ENCODE peak calls at places on chromosomes 12 and 14, in ten cellular contexts. One of them, this sample, is unnamed.

GRCh38 chr12:2958432-2959193 is 584 bp upstream of the TEAD4 start:
- DNase-seq in OCI-LY7: no peak
- DNase-seq in breast epithelium: no peak
- DNase-seq in uterus: peak
- DNase-seq in right atrium auricular region: no peak
- DNase-seq in GM10248: peak
- DNase-seq in mesothelial cell of epicardium: peak
- DNase-seq in left ventricle myocardium inferior: peak
- DNase-seq in A673: peak
- DNase-seq in fibroblast of pulmonary artery: peak
- DNase-seq in this sample: no peak

GRCh38 chr12:105596731-105597130 is 266.2 kb downstream of the C12orf75 start:
- DNase-seq in breast epithelium: no peak
- DNase-seq in fibroblast of pulmonary artery: no peak
- DNase-seq in uterus: no peak
- DNase-seq in left ventricle myocardium inferior: no peak
- DNase-seq in GM10248: no peak
- DNase-seq in right atrium auricular region: no peak
- DNase-seq in mesothelial cell of epicardium: no peak
- DNase-seq in A673: no peak
- DNase-seq in OCI-LY7: no peak
- DNase-seq in this sample: no peak

GRCh38 chr12:32240833-32241232 is 134.2 kb downstream of the BICD1 start:
- DNase-seq in mesothelial cell of epicardium: no peak
- DNase-seq in right atrium auricular region: no peak
- DNase-seq in breast epithelium: no peak
- DNase-seq in left ventricle myocardium inferior: no peak
- DNase-seq in uterus: no peak
- DNase-seq in fibroblast of pulmonary artery: peak
- DNase-seq in A673: no peak
- DNase-seq in OCI-LY7: no peak
- DNase-seq in GM10248: no peak
- DNase-seq in this sample: no peak

GRCh38 chr14:69232388-69232787 is 27.6 kb upstream of the GALNT16 start:
- DNase-seq in uterus: no peak
- DNase-seq in left ventricle myocardium inferior: no peak
- DNase-seq in GM10248: no peak
- DNase-seq in mesothelial cell of epicardium: no peak
- DNase-seq in A673: no peak
- DNase-seq in right atrium auricular region: no peak
- DNase-seq in breast epithelium: no peak
- DNase-seq in OCI-LY7: no peak
- DNase-seq in fibroblast of pulmonary artery: no peak
- DNase-seq in this sample: no peak

GRCh38 chr14:75577090-75577489 is 1.3 kb upstream of the FLVCR2 start:
- DNase-seq in OCI-LY7: no peak
- DNase-seq in A673: no peak
- DNase-seq in left ventricle myocardium inferior: no peak
- DNase-seq in fibroblast of pulmonary artery: no peak
- DNase-seq in breast epithelium: no peak
- DNase-seq in uterus: no peak
- DNase-seq in mesothelial cell of epicardium: no peak
- DNase-seq in right atrium auricular region: no peak
- DNase-seq in GM10248: no peak
- DNase-seq in this sample: no peak

GRCh38 chr12:49190317-49190716 is 1.4 kb upstream of the TUBA1A start:
- DNase-seq in mesothelial cell of epicardium: no peak
- DNase-seq in breast epithelium: no peak
- DNase-seq in OCI-LY7: no peak
- DNase-seq in fibroblast of pulmonary artery: no peak
- DNase-seq in left ventricle myocardium inferior: no peak
- DNase-seq in right atrium auricular region: no peak
- DNase-seq in A673: no peak
- DNase-seq in GM10248: no peak
- DNase-seq in uterus: no peak
- DNase-seq in this sample: no peak

GRCh38 chr12:116456683-116457082 is 102.5 kb upstream of the MAP1LC3B2 start:
- DNase-seq in left ventricle myocardium inferior: peak
- DNase-seq in uterus: peak
- DNase-seq in breast epithelium: no peak
- DNase-seq in right atrium auricular region: no peak
- DNase-seq in GM10248: no peak
- DNase-seq in A673: no peak
- DNase-seq in mesothelial cell of epicardium: no peak
- DNase-seq in OCI-LY7: no peak
- DNase-seq in fibroblast of pulmonary artery: peak
- DNase-seq in this sample: no peak

GRCh38 chr14:90677484-90678045 is 138.7 kb downstream of the TTC7B start:
- DNase-seq in OCI-LY7: no peak
- DNase-seq in right atrium auricular region: no peak
- DNase-seq in left ventricle myocardium inferior: no peak
- DNase-seq in A673: no peak
- DNase-seq in mesothelial cell of epicardium: no peak
- DNase-seq in uterus: no peak
- DNase-seq in breast epithelium: no peak
- DNase-seq in fibroblast of pulmonary artery: peak
- DNase-seq in GM10248: no peak
- DNase-seq in this sample: no peak

GRCh38 chr14:47365248-47365647 is 310.2 kb downstream of the MDGA2 start:
- DNase-seq in OCI-LY7: no peak
- DNase-seq in mesothelial cell of epicardium: no peak
- DNase-seq in breast epithelium: no peak
- DNase-seq in uterus: no peak
- DNase-seq in left ventricle myocardium inferior: no peak
- DNase-seq in GM10248: no peak
- DNase-seq in fibroblast of pulmonary artery: no peak
- DNase-seq in right atrium auricular region: no peak
- DNase-seq in A673: no peak
- DNase-seq in this sample: no peak

GRCh38 chr14:74578479-74578878 is 33.6 kb downstream of the LTBP2 start:
- DNase-seq in GM10248: no peak
- DNase-seq in breast epithelium: no peak
- DNase-seq in mesothelial cell of epicardium: no peak
- DNase-seq in fibroblast of pulmonary artery: no peak
- DNase-seq in OCI-LY7: no peak
- DNase-seq in uterus: no peak
- DNase-seq in right atrium auricular region: no peak
- DNase-seq in left ventricle myocardium inferior: no peak
- DNase-seq in A673: no peak
- DNase-seq in this sample: no peak

DNA sequence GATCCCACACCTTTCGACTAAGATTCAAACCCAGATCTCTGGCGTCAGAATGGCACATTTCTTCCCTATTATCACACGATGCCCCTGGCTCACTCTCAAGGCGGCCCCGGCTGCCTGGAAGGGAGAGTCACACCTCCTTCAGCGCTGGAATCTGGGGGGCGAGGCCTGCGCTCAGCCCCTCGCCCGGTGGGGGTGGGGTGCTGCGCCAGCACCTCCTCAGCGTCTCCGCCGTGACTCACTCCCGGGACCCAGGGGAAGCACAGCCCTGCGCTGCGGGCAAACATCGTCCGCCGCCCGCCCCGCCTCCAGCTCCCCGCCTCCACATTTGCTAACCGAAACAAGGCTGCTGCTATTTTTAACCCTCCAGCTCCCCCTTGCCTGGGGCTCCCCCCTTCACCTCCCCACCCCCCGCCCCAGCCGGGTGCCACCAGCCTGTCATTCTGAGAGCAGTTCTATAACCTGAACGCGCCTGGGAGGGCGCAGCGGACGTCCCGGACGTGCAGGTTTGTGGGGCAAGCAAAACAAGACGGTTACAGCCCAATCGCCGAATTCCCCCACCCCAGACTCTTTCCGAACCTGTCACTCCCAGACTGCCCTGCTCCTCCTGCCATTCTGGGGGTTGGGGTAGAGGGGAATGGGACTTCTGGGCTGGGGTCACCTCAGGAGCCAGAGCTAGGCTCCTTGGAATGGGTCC is 6.8 kb downstream of the HDAC7 start:
- DNase-seq in OCI-LY7: peak
- DNase-seq in breast epithelium: peak
- DNase-seq in mesothelial cell of epicardium: peak
- DNase-seq in GM10248: peak
- DNase-seq in uterus: peak
- DNase-seq in left ventricle myocardium inferior: peak
- DNase-seq in A673: peak
- DNase-seq in right atrium auricular region: peak
- DNase-seq in fibroblast of pulmonary artery: peak
- DNase-seq in this sample: peak
- TF ChIP-seq CTCF in OCI-LY7: peak
- TF ChIP-seq CTCF in breast epithelium: no peak
- TF ChIP-seq CTCF in mesothelial cell of epicardium: no peak
- TF ChIP-seq CTCF in GM10248: no peak
- TF ChIP-seq CTCF in uterus: peak
- TF ChIP-seq CTCF in left ventricle myocardium inferior: no peak
- TF ChIP-seq CTCF in A673: no peak
- TF ChIP-seq CTCF in right atrium auricular region: no peak
- TF ChIP-seq CTCF in fibroblast of pulmonary artery: no peak
- TF ChIP-seq CTCF in this sample: peak

GRCh38 chr12:19322376-19322775 is 116.9 kb upstream of the AEBP2 start:
- DNase-seq in fibroblast of pulmonary artery: no peak
- DNase-seq in GM10248: no peak
- DNase-seq in left ventricle myocardium inferior: no peak
- DNase-seq in OCI-LY7: no peak
- DNase-seq in breast epithelium: no peak
- DNase-seq in right atrium auricular region: no peak
- DNase-seq in A673: no peak
- DNase-seq in uterus: no peak
- DNase-seq in mesothelial cell of epicardium: no peak
- DNase-seq in this sample: no peak
- TF ChIP-seq CTCF in fibroblast of pulmonary artery: no peak
- TF ChIP-seq CTCF in GM10248: no peak
- TF ChIP-seq CTCF in left ventricle myocardium inferior: no peak
- TF ChIP-seq CTCF in OCI-LY7: no peak
- TF ChIP-seq CTCF in breast epithelium: no peak
- TF ChIP-seq CTCF in right atrium auricular region: no peak
- TF ChIP-seq CTCF in A673: no peak
- TF ChIP-seq CTCF in uterus: no peak
- TF ChIP-seq CTCF in mesothelial cell of epicardium: no peak
- TF ChIP-seq CTCF in this sample: no peak

GRCh38 chr12:79557690-79558315 is 133.0 kb downstream of the PAWR start:
- DNase-seq in OCI-LY7: no peak
- DNase-seq in GM10248: no peak
- DNase-seq in left ventricle myocardium inferior: no peak
- DNase-seq in fibroblast of pulmonary artery: no peak
- DNase-seq in breast epithelium: no peak
- DNase-seq in A673: no peak
- DNase-seq in right atrium auricular region: no peak
- DNase-seq in mesothelial cell of epicardium: no peak
- DNase-seq in uterus: no peak
- DNase-seq in this sample: no peak
- TF ChIP-seq CTCF in OCI-LY7: no peak
- TF ChIP-seq CTCF in GM10248: no peak
- TF ChIP-seq CTCF in left ventricle myocardium inferior: no peak
- TF ChIP-seq CTCF in fibroblast of pulmonary artery: no peak
- TF ChIP-seq CTCF in breast epithelium: no peak
- TF ChIP-seq CTCF in A673: no peak
- TF ChIP-seq CTCF in right atrium auricular region: no peak
- TF ChIP-seq CTCF in mesothelial cell of epicardium: no peak
- TF ChIP-seq CTCF in uterus: no peak
- TF ChIP-seq CTCF in this sample: no peak

GRCh38 chr14:53151867-53152626 is 1.1 kb downstream of the DDHD1 start:
- DNase-seq in uterus: peak
- DNase-seq in GM10248: peak
- DNase-seq in breast epithelium: no peak
- DNase-seq in right atrium auricular region: peak
- DNase-seq in mesothelial cell of epicardium: peak
- DNase-seq in left ventricle myocardium inferior: peak
- DNase-seq in fibroblast of pulmonary artery: peak
- DNase-seq in A673: peak
- DNase-seq in OCI-LY7: peak
- DNase-seq in this sample: no peak
- TF ChIP-seq CTCF in uterus: no peak
- TF ChIP-seq CTCF in GM10248: peak
- TF ChIP-seq CTCF in breast epithelium: no peak
- TF ChIP-seq CTCF in right atrium auricular region: peak
- TF ChIP-seq CTCF in mesothelial cell of epicardium: no peak
- TF ChIP-seq CTCF in left ventricle myocardium inferior: peak
- TF ChIP-seq CTCF in fibroblast of pulmonary artery: peak
- TF ChIP-seq CTCF in A673: peak
- TF ChIP-seq CTCF in OCI-LY7: peak
- TF ChIP-seq CTCF in this sample: peak

DNA sequence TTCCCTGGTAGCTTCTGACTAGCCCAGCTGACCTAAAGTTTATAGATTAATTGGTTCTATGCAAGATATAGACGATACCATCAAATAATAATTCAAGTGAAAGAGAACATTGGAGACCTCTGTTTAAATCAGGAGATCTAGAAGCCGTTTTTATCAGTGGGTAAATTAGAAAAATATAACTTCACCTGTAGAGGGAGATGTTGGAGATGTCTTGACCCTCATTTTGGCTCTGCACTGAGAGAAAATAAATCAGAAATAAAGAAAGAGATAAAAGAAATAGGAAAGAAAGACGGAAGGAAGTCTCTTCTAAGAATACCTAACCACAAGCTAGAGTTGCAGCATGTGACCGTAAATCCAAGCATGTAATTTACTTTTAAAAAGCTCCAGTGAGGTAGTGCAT is 684.5 kb downstream of the C12orf50 start:
- DNase-seq in GM10248: no peak
- DNase-seq in OCI-LY7: no peak
- DNase-seq in left ventricle myocardium inferior: no peak
- DNase-seq in right atrium auricular region: no peak
- DNase-seq in mesothelial cell of epicardium: no peak
- DNase-seq in A673: peak
- DNase-seq in fibroblast of pulmonary artery: peak
- DNase-seq in breast epithelium: no peak
- DNase-seq in uterus: no peak
- DNase-seq in this sample: no peak
- TF ChIP-seq CTCF in GM10248: no peak
- TF ChIP-seq CTCF in OCI-LY7: peak
- TF ChIP-seq CTCF in left ventricle myocardium inferior: no peak
- TF ChIP-seq CTCF in right atrium auricular region: no peak
- TF ChIP-seq CTCF in mesothelial cell of epicardium: no peak
- TF ChIP-seq CTCF in A673: peak
- TF ChIP-seq CTCF in fibroblast of pulmonary artery: peak
- TF ChIP-seq CTCF in breast epithelium: no peak
- TF ChIP-seq CTCF in uterus: no peak
- TF ChIP-seq CTCF in this sample: no peak

DNA sequence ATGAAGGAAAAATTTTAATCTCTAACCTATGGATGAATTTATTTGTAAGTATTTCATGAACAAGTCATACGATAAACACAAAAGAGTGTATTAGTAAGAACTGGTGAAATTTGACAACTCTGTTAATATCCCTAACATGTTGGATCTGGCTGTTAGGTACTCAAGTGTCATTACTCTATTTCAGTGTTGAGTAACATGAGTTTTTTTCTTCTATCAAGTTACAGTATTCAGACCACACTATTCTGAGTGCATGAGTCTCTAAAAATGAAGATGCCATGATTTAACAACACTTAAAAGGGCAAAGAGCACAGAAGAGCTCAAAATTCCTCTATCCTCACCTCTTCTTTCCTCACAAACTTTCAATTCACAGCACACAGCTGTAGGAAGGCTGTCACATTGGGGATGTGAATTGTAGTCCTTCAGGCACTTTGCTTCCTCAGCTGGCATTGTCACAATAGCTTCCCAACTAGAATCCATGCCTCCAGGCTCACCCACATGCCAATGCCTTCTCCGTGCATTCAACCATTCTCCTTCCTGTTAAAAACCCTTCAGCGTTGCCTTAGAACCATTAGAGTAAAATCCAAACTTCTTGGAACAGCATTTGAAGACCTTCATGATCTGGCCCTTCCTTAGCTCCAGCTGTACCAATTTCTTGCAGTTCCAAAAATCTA is 73.7 kb upstream of the DBX2 start:
- DNase-seq in right atrium auricular region: no peak
- DNase-seq in A673: no peak
- DNase-seq in GM10248: no peak
- DNase-seq in left ventricle myocardium inferior: no peak
- DNase-seq in mesothelial cell of epicardium: no peak
- DNase-seq in uterus: no peak
- DNase-seq in OCI-LY7: no peak
- DNase-seq in fibroblast of pulmonary artery: no peak
- DNase-seq in breast epithelium: no peak
- DNase-seq in this sample: no peak
- TF ChIP-seq CTCF in right atrium auricular region: no peak
- TF ChIP-seq CTCF in A673: no peak
- TF ChIP-seq CTCF in GM10248: no peak
- TF ChIP-seq CTCF in left ventricle myocardium inferior: no peak
- TF ChIP-seq CTCF in mesothelial cell of epicardium: no peak
- TF ChIP-seq CTCF in uterus: no peak
- TF ChIP-seq CTCF in OCI-LY7: no peak
- TF ChIP-seq CTCF in fibroblast of pulmonary artery: no peak
- TF ChIP-seq CTCF in breast epithelium: no peak
- TF ChIP-seq CTCF in this sample: no peak

This sample was measured in GM12864.